ENCODE peak calls at places on chromosome 9, in ten cellular contexts. X, P, V, D, S, Q, A, W, F and H are unnamed samples. For H3K4me1, the result is how much of the 10 kb centered on the place peaks cover.

GRCh38 chr9:93368437-93368836 is 83.0 kb upstream of the FAM120A start:
- DNase-seq in X (no peak), P (no peak), V (no peak), D (no peak), S (no peak), Q (no peak), A (no peak), W (no peak), F (no peak), H (no peak)

GRCh38 chr9:134942421-134943119 is 24.9 kb upstream of the FCN1 start:
- DNase-seq in X (no peak), P (no peak), V (no peak), D (peak), S (no peak), Q (no peak), A (peak), W (no peak), F (no peak), H (peak)

GRCh38 chr9:95085861-95086563 is 231.5 kb downstream of the FANCC start:
- DNase-seq in X (no peak), P (no peak), V (peak), D (no peak), S (no peak), Q (peak), A (peak), W (no peak), F (peak), H (no peak)

GRCh38 chr9:27440888-27441740 is 83.0 kb upstream of the IFNK start:
- DNase-seq in X (no peak), P (no peak), V (no peak), D (no peak), S (no peak), Q (no peak), A (no peak), W (no peak), F (no peak), H (no peak)

GRCh38 chr9:7237473-7238243 is 479.9 kb downstream of the KDM4C start:
- DNase-seq in X (no peak), P (no peak), V (no peak), D (no peak), S (peak), Q (no peak), A (no peak), W (no peak), F (no peak), H (no peak)

GRCh38 chr9:92763721-92764380 is 782 bp downstream of the BICD2 start:
- DNase-seq in X (peak), P (peak), V (peak), D (peak), S (no peak), Q (no peak), A (peak), W (peak), F (no peak), H (no peak)

GRCh38 chr9:19934301-19934868 is 145.5 kb upstream of the SLC24A2 start:
- DNase-seq in X (peak), P (no peak), V (no peak), D (no peak), S (no peak), Q (no peak), A (peak), W (no peak), F (peak), H (no peak)

GRCh38 chr9:125521462-125522327 is 185.3 kb downstream of the MAPKAP1 start:
- DNase-seq in X (no peak), P (peak), V (no peak), D (no peak), S (no peak), Q (no peak), A (no peak), W (no peak), F (no peak), H (no peak)

GRCh38 chr9:70954126-70954525 is 167.3 kb downstream of the TRPM3 start:
- DNase-seq in X (no peak), P (no peak), V (no peak), D (no peak), S (peak), Q (no peak), A (no peak), W (no peak), F (no peak), H (peak)

GRCh38 chr9:99235874-99236627 is 14.0 kb downstream of the SEC61B start:
- DNase-seq in X (no peak), P (peak), V (no peak), D (no peak), S (no peak), Q (no peak), A (no peak), W (no peak), F (no peak), H (no peak)

GRCh38 chr9:9257999-9258398 is 1354.8 kb downstream of the PTPRD start:
- DNase-seq in X (no peak), P (no peak), V (no peak), D (no peak), S (no peak), Q (no peak), A (no peak), W (no peak), F (no peak), H (no peak)

DNA sequence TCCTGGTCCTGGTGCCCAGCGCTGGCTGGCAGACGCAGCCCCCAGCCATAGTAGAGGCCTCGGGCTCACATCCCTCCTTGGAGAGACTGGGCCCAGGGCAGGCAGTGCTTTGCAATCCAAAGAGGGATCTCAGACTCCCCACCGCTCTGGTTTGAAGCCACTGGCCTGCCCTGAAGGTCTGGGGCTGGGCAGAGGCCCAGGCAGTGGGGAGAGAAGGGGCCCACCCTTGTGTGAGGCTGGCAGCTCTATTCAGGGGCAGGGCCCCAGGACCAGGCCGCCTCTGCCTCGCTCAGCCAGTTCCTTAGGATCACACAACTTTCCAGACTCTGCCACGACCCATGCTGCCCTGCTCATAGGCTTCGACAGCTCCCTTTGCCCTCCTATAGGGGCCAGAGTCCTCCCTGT is 10.7 kb upstream of the SEC16A start:
- DNase-seq in X (no peak), P (no peak), V (no peak), D (no peak), S (no peak), Q (no peak), A (no peak), W (no peak), F (no peak), H (no peak)
- H3K4me1 ChIP-seq in X (under half), P (under half), V (under half), D (under half), S (under half), Q (under half), A (under half), W (under half), F (under half), H (under half)

GRCh38 chr9:26176628-26177027 is 498.4 kb upstream of the TUSC1 start:
- DNase-seq in X (no peak), P (no peak), V (no peak), D (no peak), S (no peak), Q (no peak), A (no peak), W (no peak), F (no peak), H (no peak)
- H3K4me1 ChIP-seq in X (under half), P (under half), V (under half), D (under half), S (under half), Q (under half), A (under half), W (under half), F (under half), H (under half)

DNA sequence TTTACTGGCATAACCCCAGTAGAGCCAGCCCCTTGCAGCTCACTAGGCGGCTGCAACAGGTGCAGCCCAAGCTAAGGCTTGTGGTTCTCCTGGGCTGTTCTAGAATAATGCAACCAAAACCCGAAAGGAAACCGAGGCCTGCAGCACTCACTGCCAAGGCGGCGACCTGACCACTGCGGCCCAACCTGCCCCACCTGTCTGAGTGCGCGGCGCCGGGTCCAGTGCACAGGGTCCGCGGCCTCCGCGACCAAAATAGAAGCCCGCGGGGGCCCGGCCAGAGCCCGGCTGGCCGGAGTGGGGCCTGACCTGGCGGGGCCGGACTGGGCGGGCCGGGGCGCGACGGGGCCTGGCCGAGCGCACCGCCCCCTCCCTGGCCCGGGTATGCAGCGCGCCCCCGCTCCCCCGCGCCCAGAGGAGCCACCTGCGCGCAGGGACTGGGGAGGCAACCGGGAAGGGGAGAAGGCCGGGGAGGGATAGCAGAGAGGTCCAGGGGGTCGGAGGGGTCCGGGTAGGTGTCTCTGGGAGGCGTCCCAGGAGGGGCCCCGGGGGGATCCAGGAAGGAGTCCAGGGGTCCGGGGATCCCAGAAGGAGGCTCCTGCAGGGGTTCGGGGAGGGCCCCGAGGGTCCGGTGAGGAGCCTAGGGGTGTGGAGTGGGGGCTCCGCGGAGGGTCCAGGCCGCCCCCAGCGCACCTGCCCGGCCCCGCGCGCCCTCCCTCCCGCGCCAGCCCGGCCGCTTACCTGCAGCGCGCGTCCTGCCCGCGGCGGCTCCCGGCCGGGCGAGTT is 541 bp downstream of the SEMA4D start:
- DNase-seq in X (no peak), P (peak), V (peak), D (peak), S (no peak), Q (peak), A (peak), W (peak), F (peak), H (no peak)
- H3K4me1 ChIP-seq in X (under half), P (under half), V (half or more), D (under half), S (under half), Q (under half), A (under half), W (under half), F (under half), H (under half)

GRCh38 chr9:86349271-86349670 is 4.9 kb downstream of the TUT7 start:
- DNase-seq in X (no peak), P (no peak), V (no peak), D (no peak), S (no peak), Q (no peak), A (no peak), W (no peak), F (no peak), H (no peak)
- H3K4me1 ChIP-seq in X (under half), P (under half), V (half or more), D (under half), S (under half), Q (under half), A (under half), W (half or more), F (half or more), H (under half)